ENCODE peak calls at places on chromosomes 13 and 19, in seven cellular contexts. X is fibroblast of the aortic adventitia; C is type B pancreatic cell; D is activated T-helper 2 cell treated with anti-CD3 and anti-CD28 coated beads, Interferon-gamma antibody, Interleukin-2, Interleukin-4, amounts not matched to agents 10 μg/mL and 5 μg/mL and 100 μg/mL, durations not matched to agents 14 hours and 24 hours and 36 hours; M is activated CD4-positive, CD25-positive, alpha-beta regulatory T cell treated with anti-CD3 and anti-CD28 coated beads, Interleukin-2, amount 50 U/mL, for 72 hours; Q is body of pancreas; K is sciatic nerve. E is an unnamed sample.

GRCh38 chr19:6100284-6100915 is 9.9 kb downstream of the RFX2 start:
- DNase-seq in C (no peak), D (peak), M (peak), K (no peak), X (no peak), Q (no peak), E (no peak)

GRCh38 chr13:113059891-113060290 is 45.7 kb upstream of the F7 start:
- DNase-seq in X (no peak), K (no peak), M (no peak), C (no peak), D (no peak), Q (no peak), E (peak)

GRCh38 chr19:51066393-51066792 is 1.5 kb upstream of the KLK13 start:
- DNase-seq in X (no peak), Q (no peak), M (no peak), C (no peak), K (no peak), D (no peak), E (no peak)

GRCh38 chr13:78659450-78660110 is 625 bp upstream of the OBI1 start:
- DNase-seq in X (peak), D (no peak), M (no peak), K (no peak), Q (no peak), C (no peak), E (no peak)

GRCh38 chr13:43908156-43909126 is 28.7 kb downstream of the LACC1 start:
- DNase-seq in M (no peak), C (no peak), Q (no peak), D (no peak), K (no peak), X (peak), E (no peak)

GRCh38 chr13:50589651-50590054 is 253.8 kb downstream of the DLEU7 start:
- DNase-seq in C (no peak), M (no peak), Q (no peak), X (peak), K (no peak), D (no peak), E (no peak)

GRCh38 chr13:75512253-75512652 is 25.4 kb downstream of the COMMD6 start:
- DNase-seq in Q (no peak), M (no peak), X (no peak), C (no peak), D (no peak), K (no peak), E (no peak)

GRCh38 chr13:49954674-49955455 is 18.7 kb upstream of the SPRYD7 start:
- DNase-seq in M (no peak), D (no peak), Q (no peak), K (no peak), C (no peak), X (peak), E (no peak)